ENCODE peak calls at places on chromosomes 4 and X, in four cellular contexts. Q is stomach, F is midbrain, S is lower lobe of right lung. A is an unnamed sample.

GRCh38 chr4:125750827-125751466 is 436.2 kb downstream of the FAT4 start:
- DNase-seq in Q (no peak), S (no peak), F (peak; percentile 38), A (no peak)

GRCh38 chr4:104811727-104812126 is 317.0 kb upstream of the CXXC4 start:
- DNase-seq in S (no peak), F (no peak), Q (no peak), A (no peak)

GRCh38 chr4:111556141-111556781 is 589.0 kb upstream of the FAM241A start:
- DNase-seq in Q (no peak), S (no peak), F (no peak), A (no peak)

GRCh38 chrX:139766545-139766983 is 58.6 kb upstream of the MCF2 start:
- DNase-seq in S (no peak), Q (no peak), F (no peak), A (no peak)

GRCh38 chrX:118823263-118824172 is at the start of gene ZCCHC12:
- DNase-seq in Q (peak; percentile 45), S (peak; percentile 56), F (peak; percentile 48), A (no peak)

GRCh38 chrX:41921492-41922124 is 1.7 kb downstream of the CASK start:
- DNase-seq in Q (no peak), F (peak; percentile 19), S (no peak), A (no peak)

GRCh38 chr4:105057370-105058096 is 89.1 kb upstream of the TET2 start:
- DNase-seq in F (no peak), S (no peak), Q (no peak), A (no peak)

GRCh38 chr4:6322067-6322760 is 52.6 kb downstream of the WFS1 start:
- DNase-seq in Q (no peak), F (no peak), S (no peak), A (no peak)

GRCh38 chr4:8005814-8006215 is 66.2 kb upstream of the AFAP1 start:
- DNase-seq in S (no peak), Q (no peak), F (no peak), A (no peak)

GRCh38 chrX:2875798-2876399 is 47.2 kb downstream of the GYG2 start:
- DNase-seq in S (no peak), F (no peak), Q (no peak), A (no peak)

GRCh38 chr4:37889849-37890500 is 909 bp upstream of the TBC1D1 start:
- DNase-seq in S (no peak), Q (no peak), F (peak; percentile 51), A (peak; percentile 58)

GRCh38 chrX:29662759-29663503 is 552.4 kb upstream of the MAGEB2 start:
- DNase-seq in Q (no peak), S (no peak), F (peak; percentile 53), A (no peak)

GRCh38 chr4:151129801-151130200 is 30.4 kb downstream of the RPS3A start:
- DNase-seq in Q (no peak), F (no peak), S (no peak), A (no peak)

GRCh38 chr4:180455226-180455625 is 1788.0 kb upstream of the TENM3 start:
- DNase-seq in S (no peak), Q (no peak), F (no peak), A (no peak)

GRCh38 chr4:24482871-24483270 is 101.5 kb downstream of the DHX15 start:
- DNase-seq in F (no peak), S (no peak), Q (no peak), A (no peak)

GRCh38 chr4:13851541-13851940 is 224.0 kb upstream of the BOD1L1 start:
- DNase-seq in S (no peak), Q (no peak), F (no peak), A (no peak)

GRCh38 chrX:107567370-107567769 is 60.9 kb upstream of the PRPS1 start:
- DNase-seq in Q (no peak), S (no peak), F (no peak), A (no peak)

GRCh38 chr4:23327120-23327519 is 562.7 kb downstream of the PPARGC1A start:
- DNase-seq in F (no peak), Q (no peak), S (no peak), A (no peak)

GRCh38 chrX:97563531-97564133 is 679.9 kb downstream of the RPA4 start:
- DNase-seq in F (peak; percentile 51), S (peak; percentile 59), Q (peak; percentile 31), A (peak; percentile 43)

GRCh38 chr4:112939901-112940300 is 109.6 kb upstream of the ANK2 start:
- DNase-seq in S (no peak), F (no peak), Q (no peak), A (no peak)

GRCh38 chr4:141352775-141353544 is 132.3 kb downstream of the ZNF330 start:
- DNase-seq in Q (no peak), F (no peak), S (no peak), A (no peak)

GRCh38 chr4:6847134-6847533 is 62.5 kb upstream of the TBC1D14 start:
- DNase-seq in S (no peak), F (no peak), Q (no peak), A (no peak)